ENCODE peak calls at places on chromosomes 3 and 15, in five cellular contexts. A, Y, X, R and M are unnamed samples. For H3K4me1, the result is how much of the 10 kb centered on the place peaks cover.

GRCh38 chr3:42547401-42547945 is 34.3 kb downstream of the SEC22C start:
- DNase-seq in A (peak), Y (peak), X (peak), R (no peak), M (no peak)

GRCh38 chr3:195140816-195141793 is 129.9 kb downstream of the XXYLT1 start:
- DNase-seq in A (no peak), Y (no peak), X (no peak), R (no peak), M (no peak)

GRCh38 chr15:28955160-28955502 is 69.4 kb downstream of the APBA2 start:
- DNase-seq in A (peak), Y (no peak), X (no peak), R (peak), M (no peak)

GRCh38 chr3:172259726-172260248 is 188.5 kb downstream of the GHSR start:
- DNase-seq in A (no peak), Y (no peak), X (no peak), R (no peak), M (no peak)

GRCh38 chr3:158961497-158961896 is 159.6 kb downstream of the MFSD1 start:
- DNase-seq in A (no peak), Y (no peak), X (no peak), R (no peak), M (no peak)

GRCh38 chr15:78718257-78718656 is 77.2 kb upstream of the CHRNB4 start:
- DNase-seq in A (no peak), Y (no peak), X (no peak), R (no peak), M (no peak)

GRCh38 chr3:74129611-74130010 is 484.8 kb downstream of the CNTN3 start:
- DNase-seq in A (no peak), Y (no peak), X (no peak), R (no peak), M (no peak)

GRCh38 chr3:46463868-46464241 is 850 bp downstream of the LTF start:
- DNase-seq in A (no peak), Y (no peak), X (no peak), R (no peak), M (no peak)

GRCh38 chr3:157146664-157147082 is 13.3 kb downstream of the CCNL1 start:
- DNase-seq in A (no peak), Y (no peak), X (no peak), R (no peak), M (no peak)

GRCh38 chr15:88792342-88793282 is 10.6 kb upstream of the ACAN start:
- DNase-seq in A (no peak), Y (no peak), X (no peak), R (no peak), M (no peak)

DNA sequence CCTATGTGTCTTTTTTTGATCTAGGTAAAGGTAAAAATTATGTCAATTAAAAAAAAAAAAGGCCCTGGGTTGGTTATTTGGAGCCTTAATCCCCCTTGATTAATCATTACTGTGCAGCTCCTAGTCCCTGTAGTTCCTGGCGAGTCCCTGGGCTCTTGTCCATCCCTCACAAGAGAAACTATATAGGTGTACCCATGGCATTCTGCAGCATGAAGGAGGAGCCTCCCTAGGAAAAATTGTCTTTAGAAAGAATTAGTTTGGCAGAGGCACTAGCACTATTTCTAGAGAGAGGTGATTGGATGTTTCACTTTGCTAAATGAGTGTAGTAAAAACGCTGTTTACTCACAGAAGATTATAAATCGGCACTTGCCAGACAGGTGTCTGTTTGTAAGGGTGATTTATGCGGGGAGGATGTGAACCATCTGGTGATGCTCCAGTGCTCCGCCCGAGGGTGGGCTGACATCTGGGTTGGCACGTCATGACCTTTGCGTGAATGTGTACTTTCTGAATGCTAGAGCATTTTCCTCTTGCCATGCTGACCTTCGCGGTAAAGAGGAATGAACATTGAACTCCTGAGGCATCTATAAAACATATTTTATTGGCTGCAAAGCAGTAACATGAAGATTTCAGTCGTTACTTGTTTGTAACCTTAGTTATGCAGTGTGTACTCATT is 12.6 kb downstream of the PLCL2 start:
- DNase-seq in A (no peak), Y (peak), X (no peak), R (peak), M (no peak)
- H3K4me1 ChIP-seq in A (under half), Y (under half), X (under half), R (under half), M (under half)

DNA sequence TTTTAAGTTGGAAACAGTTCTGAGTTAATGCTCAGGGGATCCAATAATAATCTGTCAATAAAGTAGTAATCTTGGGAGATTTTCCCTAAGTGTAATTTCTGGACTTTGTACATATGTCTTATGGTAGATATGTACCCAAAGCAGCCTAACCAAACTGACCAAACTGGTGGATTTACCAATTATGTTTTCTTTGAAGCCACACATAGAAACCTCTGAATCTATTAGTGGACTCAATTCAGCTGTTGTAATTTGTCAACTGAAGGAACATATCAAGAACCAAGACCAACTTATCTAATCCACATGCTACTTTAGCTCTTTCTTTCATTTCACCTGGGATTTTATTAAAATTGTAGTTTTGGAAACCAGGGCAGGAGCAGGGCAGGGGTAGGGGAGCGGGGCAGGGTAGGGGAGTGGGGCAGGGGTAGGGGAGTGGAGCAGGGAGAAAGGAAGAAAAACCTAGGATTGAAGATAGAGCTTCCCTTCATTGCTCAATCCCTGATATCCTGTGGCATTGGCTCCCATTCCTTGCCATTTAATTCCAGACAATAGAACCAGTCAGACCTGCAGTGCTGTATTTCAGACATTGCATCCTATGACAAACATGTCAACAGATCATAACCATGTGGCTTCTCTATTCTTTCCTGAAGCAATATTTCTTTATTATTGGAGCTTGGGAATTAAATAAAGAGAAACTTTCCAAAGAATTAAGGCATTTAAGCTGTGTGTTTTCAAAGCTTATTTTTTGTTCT is 101.8 kb downstream of the NFKBIZ start:
- DNase-seq in A (no peak), Y (no peak), X (no peak), R (no peak), M (no peak)
- H3K27ac ChIP-seq in A (no peak), Y (no peak), X (no peak), R (no peak), M (no peak)

GRCh38 chr3:143827425-143827824 is 20.8 kb downstream of the SLC9A9 start:
- DNase-seq in A (no peak), Y (no peak), X (no peak), R (no peak), M (no peak)

GRCh38 chr3:143825513-143825912 is 22.8 kb downstream of the SLC9A9 start:
- DNase-seq in A (peak), Y (no peak), X (no peak), R (peak), M (no peak)

GRCh38 chr3:143822374-143822773 is 25.9 kb downstream of the SLC9A9 start:
- DNase-seq in A (no peak), Y (no peak), X (no peak), R (no peak), M (no peak)

GRCh38 chr3:143826296-143826695 is 22.0 kb downstream of the SLC9A9 start:
- DNase-seq in A (no peak), Y (no peak), X (no peak), R (no peak), M (no peak)

GRCh38 chr3:143824675-143825074 is 23.6 kb downstream of the SLC9A9 start:
- DNase-seq in A (no peak), Y (no peak), X (no peak), R (no peak), M (no peak)
- H3K4me1 ChIP-seq in A (under half), Y (under half), X (under half), R (under half), M (under half)

DNA sequence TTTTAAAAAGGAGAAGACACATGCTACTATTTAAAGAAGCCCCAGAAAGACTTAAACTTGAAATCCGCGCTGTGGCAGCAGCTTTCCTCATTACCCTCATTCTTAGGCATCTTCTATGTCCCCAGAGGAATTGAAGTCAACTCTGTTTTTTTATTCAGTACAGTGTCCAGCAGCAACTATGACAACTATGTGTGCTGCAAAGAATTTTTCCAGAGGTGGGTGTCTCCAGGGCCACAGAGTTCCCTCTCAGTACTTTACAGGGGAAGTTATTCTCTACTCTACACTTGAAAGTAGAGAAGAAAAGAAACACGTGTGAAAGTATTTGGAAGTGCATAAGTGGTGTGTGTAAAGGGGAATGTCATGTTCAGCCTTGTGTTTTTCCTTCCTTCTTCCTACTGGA is 32.0 kb downstream of the GATM start:
- DNase-seq in A (no peak), Y (no peak), X (no peak), R (no peak), M (no peak)
- H3K27ac ChIP-seq in A (no peak), Y (peak), X (no peak), R (no peak), M (no peak)